ENCODE peak calls at places on chromosomes 2 and 18, in seven cellular contexts. G is globus pallidus; D is fibroblast of the conjunctiva; L is T follicular helper cell; Q is HEK293T; I is NCI-H1694; J is stimulated activated CD4-positive, alpha-beta T cell treated with anti-CD3 and anti-CD28 coated beads, Interleukin-1b, Interleukin-23, amount 100 ng/mL, for 1 hour. M is an unnamed sample.

GRCh38 chr2:56104951-56105350 is 78.8 kb upstream of the CCDC85A start:
- DNase-seq in I (no peak), G (no peak), J (no peak), Q (no peak), L (no peak), D (no peak), M (no peak)

GRCh38 chr2:135819211-135819610 is 17.8 kb downstream of the LCT start:
- DNase-seq in D (no peak), J (no peak), I (no peak), L (no peak), Q (peak), G (no peak), M (peak)

GRCh38 chr18:49880656-49881055 is 67.3 kb upstream of the ACAA2 start:
- DNase-seq in Q (no peak), D (no peak), I (no peak), J (no peak), L (no peak), G (no peak), M (peak)

GRCh38 chr2:156490467-156490840 is 54.3 kb downstream of the GPD2 start:
- DNase-seq in J (no peak), I (no peak), G (no peak), D (no peak), L (no peak), Q (no peak), M (no peak)

GRCh38 chr2:118667964-118668363 is 179.5 kb downstream of the EN1 start:
- DNase-seq in I (no peak), G (no peak), D (peak), J (no peak), L (no peak), Q (no peak), M (no peak)

GRCh38 chr2:146321175-146321574 is 1523.7 kb upstream of the ACVR2A start:
- DNase-seq in D (no peak), L (no peak), I (no peak), Q (no peak), G (peak), J (no peak), M (no peak)

GRCh38 chr2:49335546-49335945 is 181.2 kb upstream of the FSHR start:
- DNase-seq in D (no peak), L (no peak), I (no peak), G (no peak), J (no peak), Q (no peak), M (no peak)

GRCh38 chr2:184304006-184304405 is 294.3 kb upstream of the ZNF804A start:
- DNase-seq in D (no peak), G (no peak), Q (no peak), J (no peak), L (no peak), I (no peak), M (no peak)

GRCh38 chr2:114810092-114810491 is 367.7 kb downstream of the DPP10 start:
- DNase-seq in J (no peak), Q (no peak), I (no peak), G (no peak), L (no peak), D (no peak), M (no peak)

GRCh38 chr18:77138270-77138669 is 5.7 kb upstream of the MBP start:
- DNase-seq in Q (no peak), L (no peak), J (no peak), I (no peak), D (no peak), G (no peak), M (no peak)

GRCh38 chr2:237026981-237027711 is 58.5 kb upstream of the COPS8 start:
- DNase-seq in J (no peak), Q (no peak), G (peak), I (peak), L (peak), D (peak), M (peak)

GRCh38 chr2:205998601-205999000 is 87.4 kb downstream of the INO80D start:
- DNase-seq in J (no peak), L (no peak), D (no peak), Q (no peak), G (no peak), I (no peak), M (no peak)

GRCh38 chr18:22314406-22314805 is 103.3 kb downstream of the CTAGE1 start:
- DNase-seq in I (no peak), D (peak), G (no peak), L (no peak), J (no peak), Q (no peak), M (no peak)

GRCh38 chr2:30361751-30362394 is 85.2 kb upstream of the LCLAT1 start:
- DNase-seq in G (no peak), D (no peak), Q (no peak), L (no peak), I (no peak), J (no peak), M (no peak)

GRCh38 chr2:86477349-86477748 is 36.2 kb downstream of the KDM3A start:
- DNase-seq in G (no peak), L (no peak), D (no peak), I (no peak), Q (no peak), J (no peak), M (no peak)

GRCh38 chr2:130241041-130241707 is 42.9 kb upstream of the TUBA3E start:
- DNase-seq in Q (no peak), J (no peak), D (no peak), I (no peak), L (no peak), G (no peak), M (no peak)

GRCh38 chr2:19673213-19673791 is 228.5 kb downstream of the TTC32 start:
- DNase-seq in Q (no peak), I (no peak), D (peak), G (no peak), J (no peak), L (no peak), M (peak)

GRCh38 chr2:157468931-157469708 is 25.2 kb upstream of the CYTIP start:
- DNase-seq in L (no peak), J (no peak), Q (no peak), I (no peak), D (peak), G (no peak), M (no peak)

GRCh38 chr2:7377861-7378569 is 460.8 kb downstream of the RNF144A start:
- DNase-seq in D (no peak), I (peak), G (no peak), L (no peak), J (no peak), Q (peak), M (no peak)

GRCh38 chr2:236993-237539 is 26.8 kb downstream of the SH3YL1 start:
- DNase-seq in Q (no peak), L (no peak), G (peak), I (no peak), D (no peak), J (no peak), M (no peak)

GRCh38 chr2:45793998-45794720 is 142.7 kb downstream of the PRKCE start:
- DNase-seq in D (no peak), L (no peak), J (no peak), I (no peak), G (no peak), Q (no peak), M (no peak)

GRCh38 chr2:16525265-16525887 is 140.3 kb downstream of the CYRIA start:
- DNase-seq in Q (peak), D (no peak), G (no peak), I (peak), J (no peak), L (no peak), M (peak)

GRCh38 chr2:31413876-31414550 is 529 bp downstream of the XDH start:
- DNase-seq in L (no peak), G (no peak), I (peak), D (no peak), Q (no peak), J (no peak), M (no peak)

GRCh38 chr2:30371772-30372373 is 75.2 kb upstream of the LCLAT1 start:
- DNase-seq in G (no peak), I (no peak), J (no peak), D (no peak), L (no peak), Q (no peak), M (no peak)

GRCh38 chr2:229344151-229344551 is 73.1 kb upstream of the PID1 start:
- DNase-seq in L (no peak), D (peak), I (no peak), G (no peak), J (no peak), Q (no peak), M (no peak)

GRCh38 chr18:11950824-11951223 is 30.5 kb upstream of the IMPA2 start:
- DNase-seq in D (no peak), L (no peak), J (no peak), Q (no peak), G (no peak), I (no peak), M (no peak)

GRCh38 chr18:58205087-58205779 is 161.2 kb downstream of the NEDD4L start:
- DNase-seq in J (no peak), L (no peak), D (no peak), Q (no peak), I (no peak), G (no peak), M (no peak)

GRCh38 chr18:70578480-70578879 is 289.6 kb downstream of the SOCS6 start:
- DNase-seq in Q (peak), L (no peak), J (no peak), I (no peak), G (no peak), D (no peak), M (peak)

GRCh38 chr2:236290742-236291425 is 26.7 kb upstream of the ASB18 start:
- DNase-seq in J (no peak), L (no peak), D (no peak), I (no peak), Q (no peak), G (no peak), M (no peak)

GRCh38 chr2:128314026-128314347 is 4.7 kb downstream of the HS6ST1 start:
- DNase-seq in I (no peak), D (no peak), J (no peak), G (no peak), L (no peak), Q (no peak), M (no peak)

GRCh38 chr2:46902465-46902864 is 13.1 kb downstream of the MCFD2 start:
- DNase-seq in J (no peak), Q (no peak), I (no peak), D (no peak), G (no peak), L (no peak), M (no peak)